ENCODE peak calls at places on chromosomes 1 and 21, in four cellular contexts. One of them, this sample, is unnamed.
A peak's percentile ranks its signal among the peaks of the same experiment; 100 is the strongest.

GRCh38 chr1:59029768-59030167 is 245.9 kb upstream of the JUN start:
- DNase-seq in GM10248: no peak
- DNase-seq in lung: no peak
- DNase-seq in mesothelial cell of epicardium: no peak
- DNase-seq in this sample: no peak

GRCh38 chr1:117678246-117678977 is 72.6 kb downstream of the TENT5C start:
- DNase-seq in GM10248: no peak
- DNase-seq in mesothelial cell of epicardium: no peak
- DNase-seq in lung: no peak
- DNase-seq in this sample: no peak

GRCh38 chr1:202688401-202688800 is 21.9 kb downstream of the SYT2 start:
- DNase-seq in GM10248: no peak
- DNase-seq in mesothelial cell of epicardium: no peak
- DNase-seq in lung: no peak
- DNase-seq in this sample: no peak

GRCh38 chr21:42751866-42752265 is 98.4 kb downstream of the PDE9A start:
- DNase-seq in mesothelial cell of epicardium: no peak
- DNase-seq in GM10248: no peak
- DNase-seq in lung: no peak
- DNase-seq in this sample: no peak

GRCh38 chr1:103525114-103525606 is 339 bp upstream of the RNPC3 start:
- DNase-seq in GM10248: peak; percentile 21
- DNase-seq in lung: no peak
- DNase-seq in mesothelial cell of epicardium: no peak
- DNase-seq in this sample: no peak

GRCh38 chr1:85607126-85607912 is 26.8 kb downstream of the CCN1 start:
- DNase-seq in lung: no peak
- DNase-seq in mesothelial cell of epicardium: no peak
- DNase-seq in GM10248: no peak
- DNase-seq in this sample: no peak

GRCh38 chr1:53603431-53603830 is 135.5 kb downstream of the GLIS1 start:
- DNase-seq in mesothelial cell of epicardium: no peak
- DNase-seq in GM10248: no peak
- DNase-seq in lung: no peak
- DNase-seq in this sample: no peak

GRCh38 chr1:213984387-213985180 is 3.2 kb upstream of the PROX1 start:
- DNase-seq in mesothelial cell of epicardium: no peak
- DNase-seq in lung: no peak
- DNase-seq in GM10248: no peak
- DNase-seq in this sample: no peak

GRCh38 chr1:89166705-89167104 is 9.1 kb downstream of the GBP7 start:
- DNase-seq in GM10248: no peak
- DNase-seq in lung: no peak
- DNase-seq in mesothelial cell of epicardium: no peak
- DNase-seq in this sample: no peak

GRCh38 chr1:8026976-8027747 is 1.1 kb upstream of the ERRFI1 start:
- DNase-seq in GM10248: peak; percentile 18
- DNase-seq in lung: peak; percentile 72
- DNase-seq in mesothelial cell of epicardium: no peak
- DNase-seq in this sample: no peak

GRCh38 chr21:41573902-41574690 is 66.1 kb upstream of the TMPRSS2 start:
- DNase-seq in lung: no peak
- DNase-seq in mesothelial cell of epicardium: no peak
- DNase-seq in GM10248: no peak
- DNase-seq in this sample: no peak

GRCh38 chr1:32886012-32886827 is at the start of gene HPCA:
- DNase-seq in mesothelial cell of epicardium: peak; percentile 90
- DNase-seq in GM10248: peak; percentile 70
- DNase-seq in lung: no peak
- DNase-seq in this sample: peak; percentile 79

GRCh38 chr1:231045318-231045717 is 5.3 kb upstream of the FAM89A start:
- DNase-seq in mesothelial cell of epicardium: no peak
- DNase-seq in lung: no peak
- DNase-seq in GM10248: no peak
- DNase-seq in this sample: no peak

GRCh38 chr1:21539933-21540332 is 30.7 kb downstream of the ALPL start:
- DNase-seq in mesothelial cell of epicardium: no peak
- DNase-seq in GM10248: no peak
- DNase-seq in lung: no peak
- DNase-seq in this sample: no peak

GRCh38 chr1:225642177-225642576 is 10.7 kb downstream of the ENAH start:
- DNase-seq in lung: no peak
- DNase-seq in GM10248: no peak
- DNase-seq in mesothelial cell of epicardium: no peak
- DNase-seq in this sample: no peak

GRCh38 chr21:42321231-42321630 is 6.0 kb upstream of the TFF3 start:
- DNase-seq in lung: no peak
- DNase-seq in mesothelial cell of epicardium: no peak
- DNase-seq in GM10248: no peak
- DNase-seq in this sample: no peak

GRCh38 chr1:166471359-166471758 is 304.6 kb upstream of the FAM78B start:
- DNase-seq in lung: no peak
- DNase-seq in GM10248: no peak
- DNase-seq in mesothelial cell of epicardium: no peak
- DNase-seq in this sample: no peak

GRCh38 chr1:33943978-33944377 is 80.1 kb downstream of the HMGB4 start:
- DNase-seq in lung: no peak
- DNase-seq in GM10248: no peak
- DNase-seq in mesothelial cell of epicardium: no peak
- DNase-seq in this sample: no peak

GRCh38 chr1:94416901-94417701 is 1.1 kb upstream of the ABCD3 start:
- DNase-seq in lung: peak; percentile 49
- DNase-seq in mesothelial cell of epicardium: no peak
- DNase-seq in GM10248: no peak
- DNase-seq in this sample: no peak

GRCh38 chr1:1431006-1431844 is 4.3 kb upstream of the VWA1 start:
- DNase-seq in GM10248: no peak
- DNase-seq in lung: no peak
- DNase-seq in mesothelial cell of epicardium: no peak
- DNase-seq in this sample: peak; percentile 24

GRCh38 chr1:33319186-33319948 is 1.5 kb downstream of the A3GALT2 start:
- DNase-seq in mesothelial cell of epicardium: no peak
- DNase-seq in lung: no peak
- DNase-seq in GM10248: no peak
- DNase-seq in this sample: no peak

GRCh38 chr1:200550367-200550766 is 70.2 kb downstream of the KIF14 start:
- DNase-seq in lung: no peak
- DNase-seq in mesothelial cell of epicardium: no peak
- DNase-seq in GM10248: no peak
- DNase-seq in this sample: no peak

GRCh38 chr1:239987103-239987745 is 104.5 kb upstream of the FMN2 start:
- DNase-seq in mesothelial cell of epicardium: no peak
- DNase-seq in GM10248: no peak
- DNase-seq in lung: no peak
- DNase-seq in this sample: no peak

GRCh38 chr21:29825936-29826335 is 113.9 kb downstream of the GRIK1 start:
- DNase-seq in mesothelial cell of epicardium: no peak
- DNase-seq in GM10248: no peak
- DNase-seq in lung: no peak
- DNase-seq in this sample: no peak

GRCh38 chr1:3459940-3460652 is 5.6 kb downstream of the ARHGEF16 start:
- DNase-seq in mesothelial cell of epicardium: no peak
- DNase-seq in lung: no peak
- DNase-seq in GM10248: no peak
- DNase-seq in this sample: no peak

GRCh38 chr1:229271448-229272120 is 673 bp downstream of the RAB4A start:
- DNase-seq in mesothelial cell of epicardium: no peak
- DNase-seq in GM10248: peak; percentile 52
- DNase-seq in lung: no peak
- DNase-seq in this sample: no peak

GRCh38 chr21:32921632-32922230 is 104.0 kb upstream of the OLIG2 start:
- DNase-seq in mesothelial cell of epicardium: no peak
- DNase-seq in GM10248: peak; percentile 29
- DNase-seq in lung: no peak
- DNase-seq in this sample: peak; percentile 29

GRCh38 chr1:231613419-231614349 is 12.9 kb upstream of the DISC1 start:
- DNase-seq in mesothelial cell of epicardium: no peak
- DNase-seq in GM10248: no peak
- DNase-seq in lung: no peak
- DNase-seq in this sample: peak; percentile 34

GRCh38 chr21:33578959-33579542 is 9.4 kb downstream of the DONSON start:
- DNase-seq in lung: no peak
- DNase-seq in mesothelial cell of epicardium: no peak
- DNase-seq in GM10248: no peak
- DNase-seq in this sample: no peak

GRCh38 chr1:169217621-169218020 is 111.1 kb downstream of the ATP1B1 start:
- DNase-seq in GM10248: no peak
- DNase-seq in mesothelial cell of epicardium: no peak
- DNase-seq in lung: no peak
- DNase-seq in this sample: no peak

GRCh38 chr21:15978158-15978805 is 248.5 kb downstream of the USP25 start:
- DNase-seq in mesothelial cell of epicardium: no peak
- DNase-seq in lung: no peak
- DNase-seq in GM10248: no peak
- DNase-seq in this sample: no peak

GRCh38 chr21:15976807-15977206 is 247.0 kb downstream of the USP25 start:
- DNase-seq in mesothelial cell of epicardium: no peak
- DNase-seq in lung: no peak
- DNase-seq in GM10248: no peak
- DNase-seq in this sample: no peak
- TF ChIP-seq CTCF in mesothelial cell of epicardium: no peak
- TF ChIP-seq CTCF in lung: no peak
- TF ChIP-seq CTCF in GM10248: no peak
- TF ChIP-seq CTCF in this sample: no peak

DNA sequence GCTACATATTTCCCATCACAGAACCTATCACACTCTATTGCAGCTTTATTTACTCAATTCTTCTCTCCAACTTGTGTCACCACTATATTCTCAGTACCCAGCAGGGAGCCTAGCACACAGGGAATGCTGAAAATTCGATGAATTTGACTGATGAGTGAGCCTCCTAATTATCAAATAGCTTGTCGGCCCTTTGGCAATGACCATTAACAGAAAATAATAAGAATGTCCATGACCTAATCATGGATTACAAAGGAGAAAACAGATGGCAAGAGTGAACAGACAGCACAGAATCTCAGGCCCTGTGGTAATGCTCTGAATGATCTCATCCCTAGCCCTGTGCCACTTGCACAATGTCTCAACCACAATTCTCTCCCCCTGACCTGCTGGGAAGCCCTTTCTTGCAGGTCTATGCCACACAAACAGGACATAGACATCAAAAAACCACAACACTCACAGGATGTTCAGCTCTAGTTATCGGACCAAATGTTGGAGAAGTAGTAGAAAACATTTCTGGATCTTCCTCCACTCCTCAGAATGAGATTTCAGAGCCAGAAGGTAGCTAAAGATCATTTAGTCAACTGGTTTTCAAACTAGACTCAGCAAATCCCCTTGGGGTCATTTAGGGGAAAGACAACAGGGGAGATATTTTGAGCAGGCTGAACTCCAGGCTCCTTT is 68.4 kb downstream of the LUZP1 start:
- DNase-seq in mesothelial cell of epicardium: no peak
- DNase-seq in lung: no peak
- DNase-seq in GM10248: no peak
- DNase-seq in this sample: no peak
- TF ChIP-seq CTCF in mesothelial cell of epicardium: peak; percentile 28
- TF ChIP-seq CTCF in lung: no peak
- TF ChIP-seq CTCF in GM10248: no peak
- TF ChIP-seq CTCF in this sample: no peak

DNA sequence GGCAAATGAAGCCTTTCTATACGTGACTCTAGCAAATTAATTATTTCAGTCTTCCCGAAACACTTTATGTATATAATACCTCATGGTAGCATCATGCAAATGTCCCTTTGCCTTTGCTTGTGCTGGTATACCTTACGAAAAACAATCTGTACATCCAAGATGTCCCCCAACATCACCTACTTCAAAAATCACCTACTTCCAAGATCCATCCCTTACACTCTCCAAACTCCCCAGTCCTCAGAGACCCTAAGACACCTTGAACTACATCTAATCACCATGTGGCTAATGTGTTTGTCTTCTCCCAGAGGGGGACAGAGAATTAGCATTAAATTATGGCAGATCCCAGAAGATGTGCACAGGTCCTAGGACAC is 46.5 kb upstream of the CRNN start:
- DNase-seq in GM10248: no peak
- DNase-seq in lung: no peak
- DNase-seq in mesothelial cell of epicardium: no peak
- DNase-seq in this sample: no peak
- TF ChIP-seq CTCF in GM10248: no peak
- TF ChIP-seq CTCF in lung: no peak
- TF ChIP-seq CTCF in mesothelial cell of epicardium: no peak
- TF ChIP-seq CTCF in this sample: no peak

GRCh38 chr1:19957779-19958178 is 21.6 kb downstream of the PLA2G2A start:
- DNase-seq in mesothelial cell of epicardium: no peak
- DNase-seq in GM10248: no peak
- DNase-seq in lung: no peak
- DNase-seq in this sample: no peak
- TF ChIP-seq CTCF in mesothelial cell of epicardium: no peak
- TF ChIP-seq CTCF in GM10248: no peak
- TF ChIP-seq CTCF in lung: no peak
- TF ChIP-seq CTCF in this sample: no peak

DNA sequence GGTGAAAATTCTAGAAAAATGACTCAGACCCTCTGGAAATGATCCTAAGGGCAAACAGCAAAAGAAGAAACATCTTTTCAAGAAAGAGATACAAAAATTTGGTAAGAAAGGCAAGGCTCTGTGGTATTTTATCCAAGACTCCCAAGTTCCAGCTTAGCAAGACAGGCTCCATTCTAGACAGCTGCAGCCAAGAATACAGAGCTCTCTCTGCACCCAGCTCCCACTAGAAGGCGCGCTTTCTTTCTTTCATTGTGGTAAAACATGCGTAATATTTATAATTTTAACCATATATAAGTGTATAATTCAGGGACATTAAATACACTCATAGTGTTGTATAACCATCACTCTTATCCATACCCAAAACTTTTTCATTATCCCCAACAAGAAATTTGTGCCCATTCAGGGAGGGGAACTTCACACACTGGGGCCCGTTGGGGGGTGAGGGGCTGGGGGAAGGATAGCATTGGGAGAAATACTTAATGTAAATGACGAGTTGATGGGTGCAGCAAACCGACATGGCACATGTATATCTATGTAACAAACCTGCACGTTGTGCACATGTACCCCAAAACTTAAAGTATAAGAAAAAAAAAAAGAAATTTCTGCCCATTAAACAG is 2.2 kb upstream of the HFM1 start:
- DNase-seq in lung: no peak
- DNase-seq in GM10248: no peak
- DNase-seq in mesothelial cell of epicardium: no peak
- DNase-seq in this sample: no peak
- TF ChIP-seq CTCF in lung: no peak
- TF ChIP-seq CTCF in GM10248: no peak
- TF ChIP-seq CTCF in mesothelial cell of epicardium: no peak
- TF ChIP-seq CTCF in this sample: no peak